ENCODE peak calls at places on chromosomes 11 and 22, in four cellular contexts. One of them, this sample, is unnamed.

GRCh38 chr11:3153291-3153861 is 11.7 kb downstream of the OSBPL5 start:
- DNase-seq in fibroblast of mammary gland: peak; percentile 96
- DNase-seq in AG04450: peak; percentile 70
- DNase-seq in mucosa of descending colon: peak; percentile 42
- DNase-seq in this sample: no peak

GRCh38 chr11:43177938-43178337 is 133.9 kb upstream of the API5 start:
- DNase-seq in fibroblast of mammary gland: no peak
- DNase-seq in AG04450: no peak
- DNase-seq in mucosa of descending colon: no peak
- DNase-seq in this sample: no peak

GRCh38 chr11:71449596-71449995 is 1.4 kb upstream of the DHCR7 start:
- DNase-seq in fibroblast of mammary gland: no peak
- DNase-seq in AG04450: no peak
- DNase-seq in mucosa of descending colon: peak; percentile 17
- DNase-seq in this sample: no peak

GRCh38 chr11:105701098-105701497 is 91.2 kb downstream of the GRIA4 start:
- DNase-seq in fibroblast of mammary gland: no peak
- DNase-seq in AG04450: no peak
- DNase-seq in mucosa of descending colon: no peak
- DNase-seq in this sample: no peak

GRCh38 chr11:7600205-7600775 is 73.0 kb downstream of the CYB5R2 start:
- DNase-seq in fibroblast of mammary gland: peak; percentile 77
- DNase-seq in AG04450: peak; percentile 42
- DNase-seq in mucosa of descending colon: no peak
- DNase-seq in this sample: peak; percentile 85

GRCh38 chr11:126339866-126340434 is 15.5 kb upstream of the ST3GAL4 start:
- DNase-seq in fibroblast of mammary gland: peak; percentile 77
- DNase-seq in AG04450: no peak
- DNase-seq in mucosa of descending colon: no peak
- DNase-seq in this sample: no peak

GRCh38 chr22:50027639-50028537 is 15.3 kb upstream of the IL17REL start:
- DNase-seq in fibroblast of mammary gland: no peak
- DNase-seq in AG04450: no peak
- DNase-seq in mucosa of descending colon: no peak
- DNase-seq in this sample: no peak

GRCh38 chr22:29202231-29203192 is 3.2 kb upstream of the EMID1 start:
- DNase-seq in fibroblast of mammary gland: peak; percentile 5
- DNase-seq in AG04450: no peak
- DNase-seq in mucosa of descending colon: peak; percentile 64
- DNase-seq in this sample: no peak

GRCh38 chr11:13837286-13837685 is 125.2 kb upstream of the SPON1 start:
- DNase-seq in fibroblast of mammary gland: peak; percentile 57
- DNase-seq in AG04450: no peak
- DNase-seq in mucosa of descending colon: no peak
- DNase-seq in this sample: no peak

GRCh38 chr11:114321621-114322257 is 25.5 kb downstream of the NNMT start:
- DNase-seq in fibroblast of mammary gland: peak; percentile 95
- DNase-seq in AG04450: peak; percentile 61
- DNase-seq in mucosa of descending colon: no peak
- DNase-seq in this sample: peak; percentile 92

GRCh38 chr11:12416552-12416951 is 39.2 kb downstream of the PARVA start:
- DNase-seq in fibroblast of mammary gland: no peak
- DNase-seq in AG04450: no peak
- DNase-seq in mucosa of descending colon: no peak
- DNase-seq in this sample: no peak

DNA sequence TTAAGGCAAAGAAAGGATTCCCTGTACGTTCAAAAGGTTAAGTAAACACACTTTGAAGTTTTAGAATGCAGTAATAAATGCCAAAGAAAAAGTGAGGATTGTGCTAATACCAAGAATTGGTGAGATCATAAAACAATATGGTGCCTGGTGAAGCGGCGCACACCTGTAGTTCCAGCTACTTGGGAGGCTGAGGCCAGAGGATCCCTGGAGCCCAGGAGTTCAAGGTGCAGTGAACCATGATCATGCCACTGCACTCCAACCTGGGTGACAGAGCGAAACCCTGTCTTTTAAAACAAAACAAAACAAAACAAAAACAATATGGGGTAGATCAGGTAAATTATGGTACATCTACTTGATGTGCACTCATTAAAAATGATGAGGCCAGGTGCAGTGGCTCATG is 73.4 kb upstream of the APOA1 start:
- DNase-seq in fibroblast of mammary gland: no peak
- DNase-seq in AG04450: no peak
- DNase-seq in mucosa of descending colon: no peak
- DNase-seq in this sample: no peak
- H3K4me3 ChIP-seq in fibroblast of mammary gland: no peak overlapping the region
- H3K4me3 ChIP-seq in AG04450: no peak overlapping the region
- H3K4me3 ChIP-seq in mucosa of descending colon: no peak overlapping the region
- H3K4me3 ChIP-seq in this sample: no peak overlapping the region

GRCh38 chr11:134098566-134099184 is 29.8 kb downstream of the JAM3 start:
- DNase-seq in fibroblast of mammary gland: no peak
- DNase-seq in AG04450: no peak
- DNase-seq in mucosa of descending colon: no peak
- DNase-seq in this sample: no peak
- TF ChIP-seq CTCF in fibroblast of mammary gland: peak; percentile 5
- TF ChIP-seq CTCF in AG04450: peak; percentile 3
- TF ChIP-seq CTCF in mucosa of descending colon: no peak
- TF ChIP-seq CTCF in this sample: peak; percentile 13

GRCh38 chr11:120546312-120547205 is 35.0 kb downstream of the GRIK4 start:
- DNase-seq in fibroblast of mammary gland: peak; percentile 95
- DNase-seq in AG04450: peak; percentile 90
- DNase-seq in mucosa of descending colon: no peak
- DNase-seq in this sample: peak; percentile 88
- H3K4me3 ChIP-seq in fibroblast of mammary gland: no peak overlapping the region
- H3K4me3 ChIP-seq in AG04450: no peak overlapping the region
- H3K4me3 ChIP-seq in mucosa of descending colon: no peak overlapping the region
- H3K4me3 ChIP-seq in this sample: no peak overlapping the region

DNA sequence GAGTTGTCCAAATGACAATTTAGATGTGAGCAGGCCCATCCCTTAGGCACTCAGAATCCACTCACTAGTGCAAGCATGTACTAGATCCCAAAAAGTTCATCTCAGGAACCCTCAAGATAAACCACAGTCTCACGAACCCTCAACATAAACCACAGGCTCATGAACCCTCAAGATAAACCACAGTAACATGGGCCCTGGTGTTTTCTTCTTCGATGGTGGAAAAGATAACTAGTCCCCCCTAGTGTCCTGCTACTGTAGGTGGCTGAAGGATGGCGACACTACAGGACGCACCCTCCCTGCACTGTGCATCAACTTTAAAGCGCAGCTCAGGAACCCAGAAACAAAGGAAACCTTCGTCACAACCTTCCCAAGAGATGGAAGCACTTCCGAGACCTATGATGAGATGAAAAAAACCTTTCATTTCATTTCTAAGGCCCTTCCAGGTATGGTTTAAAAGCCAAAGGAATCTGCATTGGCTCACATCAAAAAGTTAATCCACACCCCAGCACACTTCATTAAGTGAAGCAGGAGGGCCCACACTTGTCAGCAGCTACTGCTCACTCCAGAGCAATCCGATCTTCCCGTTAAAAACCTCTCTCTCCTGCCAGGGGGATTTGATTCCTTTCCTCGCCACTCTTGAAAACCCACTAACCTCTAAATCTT is 2.4 kb downstream of the LARGE1 start:
- DNase-seq in fibroblast of mammary gland: peak; percentile 23
- DNase-seq in AG04450: no peak
- DNase-seq in mucosa of descending colon: no peak
- DNase-seq in this sample: no peak
- TF ChIP-seq CTCF in fibroblast of mammary gland: peak; percentile 31
- TF ChIP-seq CTCF in AG04450: peak; percentile 50
- TF ChIP-seq CTCF in mucosa of descending colon: no peak
- TF ChIP-seq CTCF in this sample: peak; percentile 21

GRCh38 chr11:69437001-69437875 is 44.2 kb upstream of the LINC01488 start:
- DNase-seq in fibroblast of mammary gland: no peak
- DNase-seq in AG04450: no peak
- DNase-seq in mucosa of descending colon: no peak
- DNase-seq in this sample: no peak
- H3K4me3 ChIP-seq in fibroblast of mammary gland: no peak overlapping the region
- H3K4me3 ChIP-seq in AG04450: no peak overlapping the region
- H3K4me3 ChIP-seq in mucosa of descending colon: no peak overlapping the region
- H3K4me3 ChIP-seq in this sample: no peak overlapping the region

DNA sequence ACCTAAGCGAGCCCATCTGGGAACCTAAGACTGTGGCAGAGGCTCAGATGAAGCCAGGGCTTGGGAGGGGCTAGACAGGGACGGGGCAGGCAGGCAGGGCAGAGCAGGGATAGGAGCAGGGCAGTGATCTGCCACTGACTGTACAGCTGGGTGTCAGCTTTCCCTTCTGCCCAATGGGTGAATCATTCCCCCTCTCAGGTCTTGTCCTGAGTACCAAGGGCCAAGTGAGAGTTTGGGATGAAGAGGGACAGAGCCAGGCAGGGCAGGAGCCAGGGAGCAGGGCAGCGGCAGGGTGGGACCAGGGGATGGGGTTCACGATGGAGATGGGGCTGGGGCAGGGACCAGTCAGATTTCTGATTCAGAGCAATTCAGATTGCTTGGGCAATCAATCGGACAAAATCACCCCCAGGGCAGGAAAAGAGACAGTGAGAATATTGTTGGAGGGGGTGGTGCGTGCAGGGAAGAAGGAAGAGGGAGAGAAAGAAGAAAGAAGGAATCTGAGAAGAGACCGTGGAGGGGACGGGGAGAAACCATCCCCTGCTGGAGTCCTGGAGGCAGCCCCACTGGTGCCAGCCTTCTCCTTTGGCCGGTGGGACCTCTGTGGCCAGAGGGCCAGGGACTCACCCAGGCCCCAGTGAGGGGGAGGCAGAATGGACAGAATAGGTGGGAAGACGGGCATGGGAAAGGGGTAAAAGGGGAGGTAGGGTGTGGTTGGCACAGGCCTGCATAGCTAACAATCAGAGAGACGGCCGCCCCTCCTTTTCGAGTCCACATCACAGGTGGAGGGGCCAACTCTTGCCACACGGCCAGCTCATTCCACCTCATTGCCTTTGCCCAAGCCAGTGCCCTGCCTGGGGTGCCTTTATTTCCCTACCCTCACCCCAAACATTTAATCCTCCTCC is 47.2 kb downstream of the CYTH4 start:
- DNase-seq in fibroblast of mammary gland: peak; percentile 83
- DNase-seq in AG04450: no peak
- DNase-seq in mucosa of descending colon: no peak
- DNase-seq in this sample: no peak
- TF ChIP-seq CTCF in fibroblast of mammary gland: no peak
- TF ChIP-seq CTCF in AG04450: no peak
- TF ChIP-seq CTCF in mucosa of descending colon: no peak
- TF ChIP-seq CTCF in this sample: no peak

GRCh38 chr22:30634477-30635233 is 926 bp upstream of the SLC35E4 start:
- DNase-seq in fibroblast of mammary gland: peak; percentile 93
- DNase-seq in AG04450: peak; percentile 74
- DNase-seq in mucosa of descending colon: peak; percentile 92
- DNase-seq in this sample: peak; percentile 64
- H3K4me3 ChIP-seq in fibroblast of mammary gland: peak overlapping the region; percentile 49
- H3K4me3 ChIP-seq in AG04450: peak overlapping the region; percentile 39
- H3K4me3 ChIP-seq in mucosa of descending colon: no peak overlapping the region
- H3K4me3 ChIP-seq in this sample: peak overlapping the region; percentile 40

GRCh38 chr11:88281317-88281712 is 56.2 kb downstream of the CTSC start:
- DNase-seq in fibroblast of mammary gland: peak; percentile 23
- DNase-seq in AG04450: no peak
- DNase-seq in mucosa of descending colon: no peak
- DNase-seq in this sample: no peak
- TF ChIP-seq CTCF in fibroblast of mammary gland: peak; percentile 17
- TF ChIP-seq CTCF in AG04450: no peak
- TF ChIP-seq CTCF in mucosa of descending colon: no peak
- TF ChIP-seq CTCF in this sample: no peak

DNA sequence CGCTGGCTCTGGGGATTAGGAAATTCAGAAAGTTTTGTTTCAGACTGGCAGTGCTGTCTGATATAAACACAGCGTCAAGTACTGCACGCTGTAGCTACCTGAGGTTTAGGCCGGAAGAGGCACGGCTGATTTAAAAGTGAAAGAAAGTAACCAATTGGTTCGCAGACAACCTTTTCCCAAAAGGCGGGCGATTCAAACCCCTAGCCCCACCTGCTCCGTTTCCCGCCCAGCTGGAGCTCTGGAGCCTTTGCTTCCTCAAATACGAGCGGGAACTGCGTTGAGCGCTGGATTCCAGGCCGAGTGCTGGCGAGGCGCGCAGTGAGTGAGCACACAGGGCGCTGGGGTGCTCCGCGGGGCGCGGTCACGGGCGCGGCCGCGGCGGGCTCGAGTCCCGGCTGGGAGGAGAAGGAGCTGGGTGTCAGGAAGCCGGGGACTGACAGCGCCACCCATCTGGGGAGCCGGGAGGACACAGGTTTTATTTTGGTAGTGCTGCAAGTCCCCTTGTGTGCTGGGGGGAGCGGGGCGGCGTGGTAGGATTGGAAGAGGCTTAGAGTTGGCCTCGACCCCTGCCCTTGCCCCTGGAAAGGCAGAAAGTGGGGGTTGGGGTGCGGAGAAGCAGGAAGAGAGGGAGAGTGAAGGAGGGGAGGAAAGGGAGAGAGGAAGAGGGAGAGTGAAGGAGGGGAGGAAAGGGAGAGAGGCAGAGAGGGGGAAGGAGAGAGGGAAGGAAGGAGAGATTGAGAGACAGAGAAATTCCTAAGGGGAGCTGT is 2.1 kb downstream of the FAM111A start:
- DNase-seq in fibroblast of mammary gland: peak; percentile 77
- DNase-seq in AG04450: peak; percentile 42
- DNase-seq in mucosa of descending colon: peak; percentile 86
- DNase-seq in this sample: peak; percentile 48
- H3K4me3 ChIP-seq in fibroblast of mammary gland: peak overlapping the region; percentile 61
- H3K4me3 ChIP-seq in AG04450: peak overlapping the region; percentile 66
- H3K4me3 ChIP-seq in mucosa of descending colon: peak overlapping the region; percentile 7
- H3K4me3 ChIP-seq in this sample: peak overlapping the region; percentile 79

This sample was measured in AG09309.